ENCODE peak calls at places on chromosomes 12 and 14, in seven cellular contexts. L is uterus, V is AG10803, E is nephron progenitor cell, Q is cardiac fibroblast, T is K562, R is PC-3. K is an unnamed sample.

GRCh38 chr12:71476513-71476912 is 36.9 kb downstream of the LGR5 start:
- DNase-seq in R (peak; percentile 45), T (no peak), Q (peak; percentile 78), V (peak; percentile 94), E (no peak), L (no peak), K (no peak)

GRCh38 chr12:18556081-18556645 is 181.6 kb downstream of the PLCZ1 start:
- DNase-seq in Q (no peak), E (no peak), R (no peak), L (no peak), V (no peak), T (no peak), K (no peak)

GRCh38 chr12:2785017-2785416 is 9.8 kb upstream of the FKBP4 start:
- DNase-seq in E (no peak), V (no peak), R (peak; percentile 41), Q (no peak), T (no peak), L (no peak), K (no peak)

GRCh38 chr12:9673404-9674225 is 4.1 kb downstream of the CLEC2D start:
- DNase-seq in Q (peak; percentile 94), R (peak; percentile 80), L (peak; percentile 32), E (no peak), V (peak; percentile 91), T (peak; percentile 64), K (no peak)

GRCh38 chr14:90235179-90235976 is 21.0 kb upstream of the PSMC1 start:
- DNase-seq in T (peak; percentile 72), V (peak; percentile 45), R (peak; percentile 83), E (peak; percentile 82), Q (peak; percentile 71), L (peak; percentile 23), K (peak; percentile 78)

GRCh38 chr12:14769462-14769836 is 33.8 kb downstream of the WBP11 start:
- DNase-seq in T (no peak), E (peak; percentile 56), L (peak; percentile 41), R (no peak), Q (peak; percentile 41), V (peak; percentile 12), K (peak; percentile 59)

GRCh38 chr12:100927825-100928224 is 133.2 kb downstream of the ANO4 start:
- DNase-seq in R (peak; percentile 75), E (no peak), L (no peak), T (no peak), V (peak; percentile 33), Q (no peak), K (no peak)

GRCh38 chr14:53542692-53543091 is 389.6 kb upstream of the DDHD1 start:
- DNase-seq in T (no peak), R (peak; percentile 75), L (no peak), Q (peak; percentile 76), V (peak; percentile 33), E (no peak), K (peak; percentile 18)

GRCh38 chr14:76957224-76957881 is 71.2 kb downstream of the IRF2BPL start:
- DNase-seq in R (no peak), V (no peak), T (no peak), Q (no peak), E (no peak), L (no peak), K (no peak)

GRCh38 chr14:59199614-59200013 is 11.1 kb downstream of the DAAM1 start:
- DNase-seq in Q (peak; percentile 33), R (no peak), V (no peak), E (no peak), L (no peak), T (no peak), K (no peak)

GRCh38 chr14:104976198-104977007 is 1.8 kb downstream of the AHNAK2 start:
- DNase-seq in V (peak; percentile 73), L (peak; percentile 79), T (peak; percentile 71), E (peak; percentile 90), R (peak; percentile 88), Q (peak; percentile 87), K (peak; percentile 95)

GRCh38 chr14:103112488-103113243 is 10.6 kb upstream of the TNFAIP2 start:
- DNase-seq in E (no peak), V (no peak), R (no peak), L (no peak), T (no peak), Q (no peak), K (no peak)

GRCh38 chr12:108564724-108565123 is 2.3 kb downstream of the ISCU start:
- DNase-seq in T (peak; percentile 39), L (no peak), V (no peak), R (no peak), E (no peak), Q (no peak), K (no peak)

GRCh38 chr12:1911598-1912575 is 6.6 kb downstream of the CACNA2D4 start:
- DNase-seq in Q (no peak), R (no peak), T (peak; percentile 2), E (no peak), L (no peak), V (no peak), K (no peak)

GRCh38 chr12:107519906-107520859 is 165.4 kb upstream of the PWP1 start:
- DNase-seq in V (no peak), R (no peak), T (no peak), E (no peak), Q (no peak), L (no peak), K (no peak)

DNA sequence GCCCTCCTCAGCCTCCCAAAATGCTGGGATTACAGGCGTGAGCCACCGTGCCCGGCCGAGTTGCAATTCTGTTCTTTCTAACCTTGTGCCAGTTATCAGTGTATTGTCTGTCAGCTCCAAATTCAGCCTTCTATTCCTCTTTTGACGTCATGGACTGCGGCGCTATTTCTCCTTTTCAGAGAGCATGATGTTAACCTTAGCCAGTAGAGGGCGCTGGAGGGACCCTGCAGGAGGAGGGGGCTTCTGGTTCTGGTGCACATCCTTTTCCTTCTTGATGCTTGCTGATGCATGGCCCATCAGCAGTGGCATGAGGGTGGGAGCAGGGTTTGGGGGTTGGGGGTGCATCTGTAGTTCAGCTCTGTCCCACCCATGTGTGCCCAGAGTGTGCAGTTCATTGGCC is 179.3 kb upstream of the RMST start:
- DNase-seq in V (no peak), R (no peak), L (no peak), E (no peak), T (peak; percentile 8), Q (no peak), K (no peak)
- TF ChIP-seq CTCF in V (no peak), R (peak; percentile 34), L (no peak), E (no peak), T (peak; percentile 45), Q (no peak), K (no peak)

DNA sequence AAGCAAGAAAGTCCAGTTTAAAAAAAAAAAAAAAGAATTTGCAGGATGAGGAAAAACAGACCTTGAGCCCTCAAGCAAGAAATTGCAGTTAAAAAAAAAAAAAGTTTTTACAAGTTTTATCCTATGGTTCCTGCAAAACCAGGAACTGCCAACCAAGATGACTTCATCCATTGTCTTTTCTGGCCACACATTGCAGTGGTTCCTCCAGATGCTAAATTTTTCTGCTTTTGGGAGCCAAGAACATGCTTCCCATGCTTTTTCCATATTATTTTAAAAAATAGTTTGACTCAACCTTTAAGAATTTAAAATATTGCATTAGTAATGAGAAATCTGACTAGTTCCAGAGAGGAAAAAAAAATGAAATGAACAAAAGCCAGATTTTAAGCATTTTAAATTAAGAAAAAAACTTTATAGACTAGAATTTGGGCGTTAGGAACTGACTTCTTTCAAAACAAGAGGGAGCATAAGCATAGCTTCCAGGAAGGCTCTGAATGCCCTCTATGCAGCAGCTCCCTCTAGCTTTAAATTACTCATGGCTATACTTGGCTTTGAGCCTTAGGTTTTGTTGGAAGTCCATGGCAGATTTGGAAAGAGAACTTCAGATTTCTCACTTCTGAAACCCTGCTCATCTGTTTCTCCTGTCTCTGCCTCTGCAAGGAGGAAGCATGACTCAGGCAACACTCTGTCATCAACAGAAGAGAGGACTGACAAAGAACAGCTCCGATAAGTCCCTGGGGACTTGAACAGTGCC is 124.5 kb downstream of the GPR65 start:
- DNase-seq in E (no peak), V (peak; percentile 89), L (no peak), R (peak; percentile 77), T (no peak), Q (peak; percentile 90), K (no peak)
- TF ChIP-seq CTCF in E (no peak), V (peak; percentile 34), L (no peak), R (peak; percentile 41), T (no peak), Q (peak; percentile 6), K (no peak)

DNA sequence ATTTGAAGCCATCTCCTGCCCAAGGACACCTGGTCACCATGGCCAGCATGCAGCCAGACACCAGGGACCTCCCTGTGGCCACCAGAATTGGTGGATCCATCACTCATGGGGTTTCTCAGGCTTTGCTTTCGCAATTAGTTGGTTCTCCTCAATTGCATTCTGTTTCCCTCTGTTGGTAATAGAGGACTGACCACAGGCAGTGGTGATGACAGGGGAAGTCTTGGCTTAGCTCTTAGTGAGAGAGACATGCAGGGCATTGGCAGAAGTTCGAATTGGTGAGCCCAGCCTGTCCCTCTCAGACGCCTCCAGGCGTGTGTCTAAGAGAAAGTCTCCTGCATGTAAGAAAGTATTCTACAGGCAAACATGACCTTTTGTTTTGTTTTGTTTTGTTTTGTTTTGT is 21.3 kb downstream of the HCAR2 start:
- DNase-seq in V (peak; percentile 87), R (no peak), E (no peak), Q (peak; percentile 79), T (no peak), L (no peak), K (no peak)
- TF ChIP-seq CTCF in V (no peak), R (no peak), E (no peak), Q (no peak), T (no peak), L (no peak), K (no peak)

GRCh38 chr12:69733638-69734037 is 5.0 kb upstream of the RAB3IP start:
- DNase-seq in V (no peak), E (no peak), T (no peak), Q (no peak), R (no peak), L (no peak), K (no peak)

GRCh38 chr12:69744109-69744508 is 5.4 kb downstream of the RAB3IP start:
- DNase-seq in L (no peak), E (no peak), R (no peak), T (no peak), V (no peak), Q (no peak), K (no peak)

GRCh38 chr12:69739287-69740191 is 879 bp downstream of the RAB3IP start:
- DNase-seq in R (peak; percentile 51), V (peak; percentile 8), Q (peak; percentile 49), E (peak; percentile 62), L (peak; percentile 27), T (peak; percentile 25), K (peak; percentile 41)

DNA sequence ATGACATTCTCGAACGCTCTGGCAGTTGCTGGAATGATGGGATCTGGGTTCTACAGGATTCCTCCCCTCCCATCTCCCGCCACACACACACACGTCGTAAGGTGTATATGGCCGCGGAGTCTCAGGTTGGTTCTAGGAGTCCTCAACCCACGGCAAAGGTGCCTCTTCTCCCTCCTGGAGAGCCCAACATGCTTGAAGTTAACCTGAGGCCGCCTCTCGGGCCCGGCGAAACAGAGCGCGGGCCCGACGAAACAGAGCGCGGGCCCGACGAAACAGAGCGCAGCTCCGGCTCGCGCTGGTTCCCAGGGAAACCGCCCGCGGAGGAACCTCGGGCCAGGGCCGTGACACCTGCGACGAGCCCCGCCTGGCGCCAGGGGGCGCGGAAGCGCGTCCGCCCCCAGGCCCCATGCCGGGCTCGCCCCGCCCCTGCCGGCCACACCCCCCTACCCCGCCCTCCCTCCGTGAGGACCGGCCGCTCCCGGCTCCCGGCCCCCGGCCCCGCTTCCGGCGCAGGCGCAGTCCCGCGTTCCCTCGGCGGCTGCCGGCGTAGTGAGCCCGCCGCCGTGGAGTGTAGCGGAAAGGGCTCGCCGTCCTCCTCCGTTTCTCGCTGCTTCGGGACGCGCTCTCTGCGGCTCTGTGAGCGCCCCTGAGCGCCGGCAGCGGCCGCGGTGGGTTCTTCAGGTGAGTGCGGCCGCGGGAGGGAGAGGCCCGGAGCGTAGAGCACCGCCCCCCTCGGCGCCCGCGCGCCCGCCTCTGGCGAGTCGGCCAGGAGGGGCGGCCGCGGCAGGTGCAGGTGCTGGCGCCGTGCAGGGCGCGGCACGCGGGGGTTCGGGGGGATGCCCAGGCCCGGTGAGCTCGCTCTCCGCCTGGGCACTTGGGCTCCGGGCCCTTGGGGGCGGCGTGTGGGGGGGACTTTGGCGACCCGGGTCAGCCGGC is at the start of gene RAB3IP:
- DNase-seq in R (peak; percentile 91), L (peak; percentile 91), Q (peak; percentile 83), V (peak; percentile 54), T (peak; percentile 99), E (peak; percentile 98), K (peak; percentile 92)
- TF ChIP-seq CTCF in R (peak; percentile 49), L (peak; percentile 55), Q (peak; percentile 13), V (no peak), T (peak; percentile 52), E (peak; percentile 59), K (peak; percentile 84)

K was measured in endothelial cell.